ENCODE peak calls at places on chromosomes 11 and 22, in four cellular contexts. X is HepG2, C is K562, U is HCT116. W is an unnamed sample.

GRCh38 chr11:66335531-66336233 is 552 bp downstream of the RIN1 start:
- DNase-seq in C (no peak), U (no peak), X (no peak), W (no peak)

GRCh38 chr11:101446238-101446637 is 137.6 kb downstream of the TRPC6 start:
- DNase-seq in C (no peak), U (no peak), X (no peak), W (no peak)

GRCh38 chr11:16356751-16357365 is 512 bp upstream of the SOX6 start:
- DNase-seq in X (no peak), U (no peak), C (no peak), W (no peak)

GRCh38 chr11:76267563-76267962 is 61.3 kb upstream of the WNT11 start:
- DNase-seq in U (no peak), X (no peak), C (no peak), W (no peak)

GRCh38 chr11:83220279-83220678 is 26.8 kb downstream of the ANKRD42 start:
- DNase-seq in X (no peak), U (no peak), C (no peak), W (no peak)

GRCh38 chr11:76605338-76606074 is 65.0 kb downstream of the LRRC32 start:
- DNase-seq in C (no peak), U (no peak), X (no peak), W (no peak)

GRCh38 chr11:76217653-76218160 is 11.4 kb upstream of the WNT11 start:
- DNase-seq in U (no peak), C (no peak), X (no peak), W (no peak)

GRCh38 chr11:28077524-28077923 is 30.4 kb downstream of the KIF18A start:
- DNase-seq in C (no peak), U (no peak), X (no peak), W (no peak)

GRCh38 chr11:118915941-118916841 is 9.5 kb downstream of the BCL9L start:
- DNase-seq in C (no peak), X (no peak), U (no peak), W (no peak)

GRCh38 chr11:10638285-10638684 is 55.3 kb downstream of the IRAG1 start:
- DNase-seq in U (no peak), C (no peak), X (no peak), W (no peak)

GRCh38 chr11:65221026-65221425 is 39.3 kb downstream of the CAPN1 start:
- DNase-seq in U (no peak), X (no peak), C (no peak), W (no peak)

GRCh38 chr22:28514314-28514713 is 165.3 kb downstream of the TTC28 start:
- DNase-seq in U (no peak), X (no peak), C (no peak), W (no peak)

GRCh38 chr22:36395922-36396321 is 8.2 kb upstream of the MYH9 start:
- DNase-seq in C (no peak), X (peak; percentile 34), U (no peak), W (no peak)

GRCh38 chr11:57787920-57788716 is 26.5 kb downstream of the CTNND1 start:
- DNase-seq in U (no peak), X (peak; percentile 32), C (no peak), W (no peak)

GRCh38 chr11:86923993-86924766 is 31.0 kb downstream of the FZD4 start:
- DNase-seq in U (no peak), X (peak; percentile 72), C (no peak), W (no peak)

GRCh38 chr22:49660321-49660720 is 167.4 kb downstream of the BRD1 start:
- DNase-seq in U (no peak), X (no peak), C (no peak), W (no peak)

GRCh38 chr11:45031912-45032519 is 81.3 kb upstream of the TP53I11 start:
- DNase-seq in X (no peak), U (no peak), C (no peak), W (no peak)

GRCh38 chr11:9651899-9652748 is 11.8 kb upstream of the SWAP70 start:
- DNase-seq in X (no peak), C (peak; percentile 28), U (no peak), W (no peak)

GRCh38 chr11:100932474-100933100 is 197.0 kb downstream of the PGR start:
- DNase-seq in C (no peak), X (peak; percentile 9), U (peak; percentile 26), W (no peak)

GRCh38 chr22:46734830-46735453 is 3.1 kb downstream of the CERK start:
- DNase-seq in X (no peak), C (no peak), U (no peak), W (no peak)
- H3K4me1 ChIP-seq in X (peaks cover 76% of the 10 kb centered on the region), C (peaks cover 47% of the 10 kb centered on the region), U (peaks cover 41% of the 10 kb centered on the region), W (peaks cover 26% of the 10 kb centered on the region)

DNA sequence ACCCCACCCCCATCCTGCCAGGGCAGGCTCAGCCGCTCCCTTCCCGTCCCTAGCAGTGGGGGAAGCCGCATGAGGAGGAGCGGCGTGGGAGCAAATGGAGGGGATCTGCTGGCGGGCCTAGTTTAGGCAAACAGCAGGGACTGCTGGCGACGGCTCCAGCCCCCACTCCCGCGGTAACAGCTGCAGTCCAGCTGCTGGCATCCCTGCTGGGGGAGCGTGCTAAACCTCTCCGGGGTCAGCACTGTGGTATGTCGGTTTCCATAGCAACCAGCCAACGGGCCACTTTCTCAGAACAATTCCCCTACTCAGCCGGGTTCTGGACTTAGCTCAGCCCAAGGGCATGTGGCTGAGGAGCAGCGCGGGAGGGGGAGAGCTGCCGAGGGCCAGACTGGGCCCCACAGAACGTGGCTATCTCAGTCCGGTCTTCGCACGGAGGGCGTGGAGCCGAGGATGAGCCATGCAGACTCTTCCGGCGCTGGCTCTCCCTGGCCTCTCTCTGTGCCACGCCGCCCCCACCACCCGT is 98.8 kb downstream of the PKNOX2 start:
- DNase-seq in U (no peak), C (no peak), X (peak; percentile 69), W (no peak)
- TF ChIP-seq POLR2AphosphoS5 in U (no peak), C (no peak), X (no peak), W (no peak)

GRCh38 chr11:120611576-120611975 is 100.0 kb downstream of the GRIK4 start:
- DNase-seq in U (no peak), X (no peak), C (no peak), W (no peak)

GRCh38 chr11:120608760-120609211 is 97.2 kb downstream of the GRIK4 start:
- DNase-seq in X (no peak), U (no peak), C (no peak), W (no peak)

GRCh38 chr11:120610101-120610500 is 98.6 kb downstream of the GRIK4 start:
- DNase-seq in X (no peak), C (no peak), U (no peak), W (no peak)

GRCh38 chr11:120612363-120613263 is 101.1 kb downstream of the GRIK4 start:
- DNase-seq in U (no peak), X (peak; percentile 45), C (no peak), W (no peak)

DNA sequence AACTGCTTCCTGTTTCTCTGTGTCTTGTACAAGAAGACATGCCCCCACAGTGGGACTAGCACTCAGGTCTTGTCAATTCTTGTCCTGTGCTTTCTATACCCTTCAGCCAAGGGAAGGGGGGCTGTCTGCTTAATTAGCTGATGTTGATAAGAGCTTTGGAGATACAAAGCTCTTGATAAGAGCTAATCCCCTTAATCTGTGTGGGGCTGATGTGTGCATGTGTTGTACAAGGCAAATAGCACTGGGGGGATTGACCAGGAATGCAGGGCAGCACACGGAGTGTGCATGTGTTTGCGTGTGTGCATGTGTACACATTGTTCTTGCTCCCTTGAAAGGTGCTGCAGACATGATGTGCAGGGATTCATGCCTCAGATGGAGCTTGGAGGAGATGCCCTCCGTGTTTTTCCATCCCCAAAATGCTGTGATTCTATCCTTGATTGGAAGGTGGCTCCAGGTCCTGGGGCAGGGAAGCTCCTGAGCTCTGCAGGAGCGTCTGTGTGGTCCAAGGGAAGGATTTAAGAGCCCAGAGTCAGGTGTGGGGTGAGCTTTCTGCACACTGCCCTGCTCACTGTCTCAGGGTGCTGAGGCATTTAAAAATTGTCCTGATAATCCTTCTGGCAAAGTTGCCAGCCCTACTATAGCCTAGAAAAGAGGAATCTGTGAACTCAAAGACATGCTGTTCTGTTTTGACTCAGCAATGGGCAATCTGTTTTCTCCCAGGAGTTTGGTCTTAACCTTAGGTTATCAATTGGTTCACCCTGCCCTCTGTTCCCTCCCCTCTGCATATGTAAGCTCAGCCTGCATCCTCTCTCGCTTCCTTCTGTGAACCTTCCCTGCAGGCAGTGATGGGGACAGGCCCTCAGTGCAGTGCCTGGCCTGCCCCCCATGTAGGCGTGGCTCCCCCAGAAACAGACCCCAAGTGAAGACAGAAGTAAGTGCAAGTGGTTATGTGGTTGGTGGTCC is 102.0 kb downstream of the GRIK4 start:
- DNase-seq in U (no peak), X (no peak), C (no peak), W (no peak)
- TF ChIP-seq TCF7L2 in U (no peak), X (no peak), C (no peak), W (no peak)

GRCh38 chr22:42993651-42994275 is 21.2 kb downstream of the PACSIN2 start:
- DNase-seq in X (peak; percentile 99), C (no peak), U (no peak), W (no peak)
- H3K4me1 ChIP-seq in X (peaks cover 94% of the 10 kb centered on the region), C (peaks cover 8% of the 10 kb centered on the region), U (peaks cover 44% of the 10 kb centered on the region), W (peaks cover 25% of the 10 kb centered on the region)

GRCh38 chr22:41974691-41975290 is 5.5 kb downstream of the SEPTIN3 start:
- DNase-seq in C (no peak), U (no peak), X (no peak), W (no peak)

GRCh38 chr22:41978732-41979131 is 9.5 kb downstream of the SEPTIN3 start:
- DNase-seq in U (no peak), X (no peak), C (no peak), W (no peak)

GRCh38 chr22:41975299-41976069 is 6.2 kb downstream of the SEPTIN3 start:
- DNase-seq in U (no peak), C (no peak), X (no peak), W (no peak)

GRCh38 chr22:41976070-41976901 is 7.0 kb downstream of the SEPTIN3 start:
- DNase-seq in X (no peak), U (no peak), C (peak; percentile 72), W (no peak)

GRCh38 chr22:41976961-41977566 is 7.8 kb downstream of the SEPTIN3 start:
- DNase-seq in U (no peak), X (no peak), C (no peak), W (no peak)
- TF ChIP-seq POLR2AphosphoS5 in U (no peak), X (no peak), C (no peak), W (no peak)

GRCh38 chr11:69486056-69486772 is 4.8 kb downstream of the LINC01488 start:
- DNase-seq in U (no peak), X (no peak), C (no peak), W (no peak)

GRCh38 chr11:69487391-69487790 is 5.9 kb downstream of the LINC01488 start:
- DNase-seq in U (no peak), X (no peak), C (no peak), W (no peak)

GRCh38 chr11:69487849-69488542 is 6.5 kb downstream of the LINC01488 start:
- DNase-seq in C (no peak), U (no peak), X (no peak), W (no peak)

GRCh38 chr11:69485337-69486041 is 4.0 kb downstream of the LINC01488 start:
- DNase-seq in C (no peak), X (peak; percentile 90), U (no peak), W (no peak)

GRCh38 chr11:69486773-69487266 is 5.4 kb downstream of the LINC01488 start:
- DNase-seq in C (no peak), U (no peak), X (no peak), W (no peak)
- TF ChIP-seq TCF7L2 in C (no peak), U (no peak), X (no peak), W (no peak)

DNA sequence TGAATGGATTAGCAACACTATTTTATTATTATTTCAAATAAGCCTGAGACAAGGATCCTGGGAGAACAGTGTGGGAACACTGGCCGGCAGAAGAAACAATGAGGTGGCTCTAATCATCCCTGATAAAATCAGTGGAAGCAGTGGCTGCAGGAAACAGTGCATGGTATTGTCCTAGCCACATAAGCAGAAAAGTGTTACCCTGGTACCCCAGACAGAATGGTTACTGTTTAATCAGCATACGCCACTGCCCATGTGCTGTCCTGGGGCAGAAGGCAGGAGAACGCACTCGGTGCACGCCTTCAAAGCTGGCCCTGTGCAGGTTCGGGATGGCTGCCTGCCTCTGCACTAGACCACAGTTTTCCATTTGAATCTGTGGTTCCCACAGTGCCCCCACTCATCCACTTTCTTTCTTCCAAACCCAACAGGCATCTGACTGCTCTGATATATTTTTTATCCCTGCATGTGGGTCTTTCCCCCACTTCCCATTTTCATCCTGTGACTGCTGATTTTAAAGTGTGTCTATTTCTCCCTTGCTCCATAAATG is 25.7 kb downstream of the OPCML start:
- DNase-seq in C (no peak), U (no peak), X (no peak), W (no peak)
- H3K4me1 ChIP-seq in C (no peaks in the 10 kb centered on the region), U (no peaks in the 10 kb centered on the region), X (no peaks in the 10 kb centered on the region), W (no peaks in the 10 kb centered on the region)

W was measured in Panc1.